ENCODE peak calls at places on chromosomes 7 and 10, in ten cellular contexts. P is cardiac muscle cell; V is CD8-positive, alpha-beta T cell; M is adipocyte; J is aorta; I is iPS DF 6.9; G is IMR-90; Z is heart left ventricle; R is mucosa of descending colon; W is transverse colon. T is an unnamed sample. For H3K36me3 and H3K9me3, the result is how much of the 10 kb centered on the place peaks cover.

GRCh38 chr10:37552881-37553280 is 304.5 kb downstream of the ZNF248 start:
- DNase-seq in P (no peak), V (no peak), M (no peak), J (no peak), I (no peak), G (no peak), Z (no peak), R (no peak), W (no peak), T (no peak)

GRCh38 chr10:43227911-43228782 is 38.7 kb downstream of the RASGEF1A start:
- DNase-seq in P (no peak), V (no peak), M (no peak), J (peak), I (no peak), G (no peak), Z (peak), R (no peak), W (peak), T (no peak)

GRCh38 chr7:36506820-36507219 is 117.2 kb downstream of the ANLN start:
- DNase-seq in P (peak), V (no peak), M (no peak), J (no peak), I (no peak), G (peak), Z (no peak), R (no peak), W (no peak), T (no peak)

GRCh38 chr7:54874804-54875203 is 115.8 kb upstream of the SEC61G start:
- DNase-seq in P (no peak), V (no peak), M (peak), J (no peak), I (no peak), G (peak), Z (no peak), R (no peak), W (no peak), T (no peak)

GRCh38 chr10:79490400-79491081 is 21.8 kb upstream of the EIF5AL1 start:
- DNase-seq in P (peak), V (no peak), M (peak), J (no peak), I (no peak), G (peak), Z (peak), R (no peak), W (peak), T (no peak)

GRCh38 chr7:7867835-7868234 is 100.8 kb upstream of the GLCCI1 start:
- DNase-seq in P (no peak), V (no peak), M (no peak), J (no peak), I (no peak), G (no peak), Z (no peak), R (no peak), W (peak), T (no peak)

GRCh38 chr7:42605800-42606199 is 306.1 kb downstream of the C7orf25 start:
- DNase-seq in P (no peak), V (no peak), M (peak), J (no peak), I (no peak), G (no peak), Z (no peak), R (no peak), W (no peak), T (no peak)

GRCh38 chr7:125670926-125671572 is 741.4 kb upstream of the POT1 start:
- DNase-seq in P (peak), V (no peak), M (peak), J (no peak), I (no peak), G (no peak), Z (no peak), R (no peak), W (no peak), T (no peak)

GRCh38 chr7:19015066-19015465 is 102.4 kb downstream of the TWIST1 start:
- DNase-seq in P (no peak), V (no peak), M (no peak), J (no peak), I (no peak), G (no peak), Z (no peak), R (no peak), W (no peak), T (no peak)

GRCh38 chr7:71636329-71636728 is 504.4 kb downstream of the GALNT17 start:
- DNase-seq in P (peak), V (no peak), M (no peak), J (no peak), I (peak), G (no peak), Z (peak), R (no peak), W (no peak), T (no peak)

GRCh38 chr7:5210751-5211338 is 20.8 kb downstream of the WIPI2 start:
- DNase-seq in P (no peak), V (no peak), M (no peak), J (no peak), I (no peak), G (no peak), Z (no peak), R (no peak), W (no peak), T (no peak)
- H3K36me3 ChIP-seq in P (under half), V (under half), M (half or more), J (under half), I (under half), G (under half), Z (under half), R (under half), W (under half), T (under half)

GRCh38 chr7:151590071-151590800 is 70.5 kb upstream of the RHEB start:
- DNase-seq in P (no peak), V (no peak), M (no peak), J (no peak), I (no peak), G (no peak), Z (no peak), R (no peak), W (peak), T (no peak)

GRCh38 chr7:151590801-151591771 is 71.4 kb upstream of the RHEB start:
- DNase-seq in P (no peak), V (no peak), M (no peak), J (no peak), I (no peak), G (no peak), Z (no peak), R (no peak), W (no peak), T (no peak)

GRCh38 chr7:151586531-151587270 is 67.0 kb upstream of the RHEB start:
- DNase-seq in P (no peak), V (no peak), M (no peak), J (no peak), I (no peak), G (no peak), Z (no peak), R (no peak), W (no peak), T (no peak)

GRCh38 chr7:151591866-151592265 is 72.2 kb upstream of the RHEB start:
- DNase-seq in P (no peak), V (no peak), M (no peak), J (no peak), I (no peak), G (no peak), Z (no peak), R (no peak), W (no peak), T (no peak)

DNA sequence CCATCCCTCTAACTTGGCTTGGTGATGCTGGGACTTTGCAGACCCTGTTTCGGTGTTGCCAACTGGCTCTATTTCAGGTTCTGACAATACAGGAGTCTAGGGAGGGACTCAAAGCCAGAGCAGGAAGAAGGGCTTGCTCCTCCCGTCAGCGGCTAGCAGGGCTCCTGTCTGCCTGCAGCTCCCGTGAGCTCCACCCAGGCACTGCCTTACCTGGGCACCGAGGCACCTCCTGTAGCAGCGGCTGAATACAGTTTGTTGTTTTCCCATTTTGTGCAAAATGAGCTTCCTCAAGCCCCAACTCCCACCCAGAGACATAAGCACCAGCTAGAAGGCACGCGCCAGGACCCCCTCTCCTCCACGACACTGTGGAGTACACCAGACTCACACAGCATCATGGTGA is 69.3 kb upstream of the RHEB start:
- DNase-seq in P (no peak), V (no peak), M (no peak), J (no peak), I (no peak), G (no peak), Z (no peak), R (no peak), W (no peak), T (no peak)
- H3K4me3 ChIP-seq in P (no peak), V (no peak), M (no peak), J (no peak), I (no peak), G (no peak), Z (no peak), R (no peak), W (no peak), T (no peak)

DNA sequence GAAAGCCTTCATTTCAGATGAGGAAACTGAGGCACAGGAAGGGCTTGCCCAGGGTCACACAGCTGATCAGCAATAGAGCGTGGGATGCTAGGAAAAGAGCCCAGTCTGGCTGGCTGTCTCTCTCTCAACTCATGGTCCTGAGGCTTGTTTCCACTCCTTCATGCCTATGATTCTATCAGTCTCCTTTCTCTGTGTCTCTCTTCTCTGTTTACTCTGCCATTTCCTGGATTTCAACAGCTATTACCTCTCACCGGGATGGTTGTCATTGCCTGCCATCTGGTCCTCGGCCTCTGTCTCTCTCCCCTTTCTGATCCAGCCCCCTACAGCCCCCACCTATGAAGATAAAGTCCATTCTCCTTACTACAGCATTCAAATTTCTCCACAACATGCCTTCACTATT is 93.3 kb upstream of the AGBL3 start:
- DNase-seq in P (no peak), V (no peak), M (no peak), J (no peak), I (no peak), G (no peak), Z (no peak), R (no peak), W (no peak), T (no peak)
- H3K9me3 ChIP-seq in P (under half), V (under half), M (under half), J (under half), I (under half), G (under half), Z (under half), R (under half), W (under half), T (under half)

GRCh38 chr7:107758667-107759066 is 14.7 kb downstream of the CBLL1 start:
- DNase-seq in P (no peak), V (no peak), M (no peak), J (no peak), I (no peak), G (no peak), Z (no peak), R (no peak), W (no peak), T (no peak)
- H3K36me3 ChIP-seq in P (half or more), V (under half), M (half or more), J (under half), I (under half), G (under half), Z (under half), R (under half), W (under half), T (half or more)

GRCh38 chr10:121005948-121006587 is 154.9 kb downstream of the WDR11 start:
- DNase-seq in P (no peak), V (no peak), M (no peak), J (no peak), I (no peak), G (no peak), Z (no peak), R (no peak), W (no peak), T (no peak)

GRCh38 chr10:121002586-121003205 is 151.5 kb downstream of the WDR11 start:
- DNase-seq in P (no peak), V (no peak), M (no peak), J (no peak), I (no peak), G (no peak), Z (no peak), R (peak), W (peak), T (no peak)

DNA sequence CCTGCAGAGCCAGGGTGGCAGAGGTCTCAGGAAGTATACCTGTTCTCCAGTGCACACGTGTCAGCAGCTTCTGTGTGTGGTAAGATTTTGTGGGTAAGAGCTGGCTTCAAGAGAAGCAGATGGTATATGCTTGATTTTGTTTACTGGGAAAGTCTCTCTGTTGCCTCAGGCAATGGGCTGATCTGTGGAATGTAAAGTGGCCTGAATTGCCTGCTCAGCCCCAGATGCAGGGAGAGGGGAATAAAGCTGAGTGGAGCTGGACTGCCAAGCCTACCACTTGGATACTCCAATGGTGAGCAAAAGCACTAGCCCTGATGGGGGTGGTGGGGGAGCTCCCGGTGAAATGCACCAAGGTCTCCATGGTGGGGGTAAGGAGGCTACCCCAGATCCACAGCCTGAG is 156.1 kb downstream of the WDR11 start:
- DNase-seq in P (no peak), V (no peak), M (no peak), J (no peak), I (no peak), G (no peak), Z (no peak), R (no peak), W (no peak), T (no peak)
- H3K4me3 ChIP-seq in P (no peak), V (no peak), M (no peak), J (no peak), I (no peak), G (no peak), Z (no peak), R (no peak), W (no peak), T (no peak)

DNA sequence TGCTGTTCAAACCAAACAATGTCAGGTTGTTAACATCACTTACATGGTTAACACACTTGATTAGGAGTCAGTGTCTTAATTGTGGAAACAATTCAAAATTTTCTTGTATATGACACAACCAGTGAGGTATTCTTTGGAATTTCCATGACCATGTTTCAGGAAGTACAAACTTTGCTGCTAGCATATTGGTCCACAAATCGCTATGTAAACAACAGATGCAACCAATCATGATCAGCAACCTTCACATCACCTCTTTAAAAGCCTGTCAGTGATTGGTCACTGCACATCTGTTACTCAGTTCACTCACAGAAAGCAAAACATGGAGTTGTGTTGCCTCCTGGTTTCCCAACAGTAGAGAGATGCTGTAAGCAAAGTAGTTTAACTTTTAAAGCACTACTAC is 108.9 kb upstream of the FAM3C start:
- DNase-seq in P (peak), V (no peak), M (no peak), J (no peak), I (no peak), G (peak), Z (no peak), R (no peak), W (no peak), T (no peak)
- H3K9me3 ChIP-seq in P (under half), V (under half), M (under half), J (under half), I (under half), G (under half), Z (under half), R (under half), W (under half), T (under half)

GRCh38 chr10:62056660-62057059 is 155.2 kb downstream of the ARID5B start:
- DNase-seq in P (peak), V (no peak), M (no peak), J (no peak), I (no peak), G (no peak), Z (no peak), R (no peak), W (no peak), T (no peak)

GRCh38 chr10:62057359-62057758 is 155.9 kb downstream of the ARID5B start:
- DNase-seq in P (peak), V (no peak), M (no peak), J (no peak), I (no peak), G (no peak), Z (no peak), R (no peak), W (no peak), T (no peak)

GRCh38 chr10:62058476-62058875 is 157.0 kb downstream of the ARID5B start:
- DNase-seq in P (no peak), V (no peak), M (peak), J (no peak), I (no peak), G (no peak), Z (no peak), R (no peak), W (no peak), T (no peak)

GRCh38 chr10:62058896-62059423 is 157.5 kb downstream of the ARID5B start:
- DNase-seq in P (no peak), V (no peak), M (peak), J (no peak), I (no peak), G (no peak), Z (no peak), R (no peak), W (no peak), T (no peak)

GRCh38 chr10:62057872-62058271 is 156.4 kb downstream of the ARID5B start:
- DNase-seq in P (no peak), V (no peak), M (peak), J (no peak), I (no peak), G (no peak), Z (no peak), R (no peak), W (no peak), T (no peak)
- H3K36me3 ChIP-seq in P (under half), V (under half), M (half or more), J (under half), I (under half), G (half or more), Z (under half), R (under half), W (under half), T (under half)

GRCh38 chr10:101838416-101838970 is 5.1 kb downstream of the KCNIP2 start:
- DNase-seq in P (no peak), V (no peak), M (no peak), J (no peak), I (no peak), G (no peak), Z (no peak), R (no peak), W (no peak), T (no peak)

GRCh38 chr10:101839002-101839401 is 4.6 kb downstream of the KCNIP2 start:
- DNase-seq in P (no peak), V (no peak), M (no peak), J (no peak), I (no peak), G (no peak), Z (no peak), R (no peak), W (no peak), T (no peak)

GRCh38 chr10:101840741-101841453 is 2.7 kb downstream of the KCNIP2 start:
- DNase-seq in P (peak), V (peak), M (peak), J (peak), I (peak), G (peak), Z (peak), R (peak), W (peak), T (peak)

GRCh38 chr10:101840102-101840684 is 3.4 kb downstream of the KCNIP2 start:
- DNase-seq in P (peak), V (no peak), M (peak), J (no peak), I (peak), G (no peak), Z (no peak), R (no peak), W (no peak), T (no peak)

DNA sequence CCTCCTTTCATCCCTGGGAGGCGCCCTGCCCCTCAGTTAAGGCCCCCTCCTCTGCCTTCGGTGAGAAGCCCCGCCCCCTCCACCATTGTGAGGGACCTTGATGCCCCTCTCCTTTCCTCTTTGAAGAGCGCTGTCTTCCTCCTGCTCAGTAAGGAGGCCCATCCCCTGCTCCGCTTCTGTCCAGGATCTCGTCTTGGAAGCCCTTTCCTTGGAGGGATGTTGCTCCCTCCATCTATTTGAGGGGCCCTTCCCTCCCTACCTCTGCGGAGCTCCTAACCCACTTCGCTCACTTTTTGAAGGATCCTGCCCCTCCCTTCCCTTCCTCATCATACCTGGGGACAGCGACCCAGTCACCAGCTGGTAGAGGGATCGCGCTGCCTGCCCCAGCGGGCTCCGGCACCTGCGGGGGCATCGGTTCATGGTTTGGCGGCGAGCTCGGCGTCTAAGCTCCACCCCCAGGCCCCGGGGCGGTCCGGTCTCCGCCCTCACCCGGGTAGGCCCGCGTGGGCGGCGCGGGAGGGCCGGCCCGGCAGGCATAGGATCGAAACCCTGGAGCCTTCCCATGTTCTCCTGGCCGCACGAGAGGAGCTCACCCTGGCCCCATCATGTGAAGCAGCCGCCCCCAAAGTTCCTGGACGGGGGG is 4.1 kb downstream of the KCNIP2 start:
- DNase-seq in P (peak), V (peak), M (peak), J (no peak), I (no peak), G (peak), Z (peak), R (peak), W (peak), T (peak)
- H3K4me3 ChIP-seq in P (peak), V (peak), M (peak), J (no peak), I (peak), G (peak), Z (peak), R (no peak), W (peak), T (peak)

DNA sequence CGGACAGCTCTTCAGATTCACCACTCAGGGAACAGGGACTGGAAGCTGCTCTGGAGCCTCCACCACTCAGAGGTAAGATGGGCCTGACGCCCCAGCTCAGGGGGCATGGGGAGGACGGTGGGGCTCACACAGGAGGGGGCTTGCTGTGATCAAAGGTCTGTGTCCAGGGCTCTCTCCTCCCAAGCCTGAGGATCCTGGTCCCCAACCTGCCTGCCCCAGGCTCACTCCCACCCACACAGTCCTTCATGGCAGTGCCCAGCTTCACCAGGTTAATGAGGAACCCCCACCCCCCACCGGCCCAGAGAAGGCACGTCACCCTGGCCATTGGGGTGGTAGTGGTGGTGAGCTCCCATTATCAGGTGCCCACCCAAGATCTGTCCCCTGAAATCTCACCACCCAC is 926.7 kb upstream of the ZNF722 start:
- DNase-seq in P (no peak), V (no peak), M (no peak), J (no peak), I (no peak), G (no peak), Z (no peak), R (no peak), W (no peak), T (no peak)
- H3K9me3 ChIP-seq in P (under half), V (under half), M (under half), J (under half), I (under half), G (under half), Z (under half), R (half or more), W (under half), T (under half)